ENCODE peak calls at places on chromosome 10, in six cellular contexts. K, J, O, E, W and R are unnamed samples.

GRCh38 chr10:112213836-112214235 is 30.3 kb upstream of the GPAM start:
- DNase-seq in K (no peak), J (no peak), O (no peak), E (no peak), W (no peak), R (no peak)

GRCh38 chr10:73898730-73899400 is 12.1 kb upstream of the PLAU start:
- DNase-seq in K (no peak), J (no peak), O (no peak), E (no peak), W (no peak), R (no peak)

GRCh38 chr10:122981066-122981464 is 864 bp downstream of the PSTK start:
- DNase-seq in K (no peak), J (no peak), O (no peak), E (peak; percentile 11), W (peak; percentile 62), R (no peak)

GRCh38 chr10:44958196-44958896 is 1.3 kb upstream of the RASSF4 start:
- DNase-seq in K (no peak), J (peak; percentile 28), O (no peak), E (no peak), W (no peak), R (no peak)

GRCh38 chr10:97796651-97797050 is 24.9 kb upstream of the SFRP5 start:
- DNase-seq in K (no peak), J (no peak), O (no peak), E (no peak), W (no peak), R (no peak)

GRCh38 chr10:90321132-90321816 is 536.6 kb downstream of the HTR7 start:
- DNase-seq in K (no peak), J (no peak), O (no peak), E (no peak), W (no peak), R (no peak)

GRCh38 chr10:77637986-77638765 is 568 bp upstream of the KCNMA1 start:
- DNase-seq in K (no peak), J (peak; percentile 75), O (no peak), E (no peak), W (no peak), R (no peak)

GRCh38 chr10:49747303-49747646 is 14.8 kb downstream of the OGDHL start:
- DNase-seq in K (no peak), J (no peak), O (no peak), E (no peak), W (no peak), R (no peak)

GRCh38 chr10:121570316-121570715 is 27.9 kb downstream of the FGFR2 start:
- DNase-seq in K (no peak), J (no peak), O (no peak), E (no peak), W (peak; percentile 13), R (no peak)

GRCh38 chr10:133056651-133057178 is 31.0 kb upstream of the ADGRA1 start:
- DNase-seq in K (no peak), J (no peak), O (no peak), E (no peak), W (no peak), R (no peak)

GRCh38 chr10:114437456-114438292 is 33.4 kb upstream of the AFAP1L2 start:
- DNase-seq in K (no peak), J (no peak), O (no peak), E (peak; percentile 32), W (peak; percentile 12), R (no peak)

DNA sequence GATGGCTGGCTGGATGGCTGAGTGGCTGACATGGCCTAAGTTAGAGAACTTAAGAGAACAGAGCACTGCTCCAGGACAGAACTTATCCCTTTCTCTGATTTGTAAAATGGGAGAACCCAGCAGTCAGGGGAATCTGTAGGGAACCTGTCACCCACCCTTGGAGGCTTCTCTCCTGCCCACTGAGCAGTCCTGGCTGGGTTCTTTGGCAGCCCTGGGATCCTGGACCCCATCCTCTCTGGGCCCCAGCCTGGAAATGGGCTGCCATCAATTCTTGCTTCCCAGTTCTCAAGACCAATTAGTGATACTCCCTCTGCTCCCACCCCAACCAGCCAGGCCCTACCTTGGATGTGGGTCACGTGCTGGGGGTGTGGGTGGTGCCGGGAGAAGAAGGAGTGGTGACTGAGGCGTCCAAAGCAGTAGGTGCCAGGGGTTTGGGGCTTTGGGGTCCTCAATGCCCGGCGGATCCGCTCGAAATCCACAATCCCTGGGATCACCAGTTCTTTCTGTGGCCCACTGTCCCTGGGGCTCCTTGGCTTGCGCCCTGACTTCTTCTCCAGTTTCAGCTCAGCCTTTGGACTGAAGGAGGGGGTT is 3.6 kb downstream of the TBATA start:
- DNase-seq in K (no peak), J (no peak), O (no peak), E (no peak), W (no peak), R (no peak)
- TF ChIP-seq POLR2A in K (no peak), J (no peak), O (no peak), E (no peak), W (no peak), R (no peak)

DNA sequence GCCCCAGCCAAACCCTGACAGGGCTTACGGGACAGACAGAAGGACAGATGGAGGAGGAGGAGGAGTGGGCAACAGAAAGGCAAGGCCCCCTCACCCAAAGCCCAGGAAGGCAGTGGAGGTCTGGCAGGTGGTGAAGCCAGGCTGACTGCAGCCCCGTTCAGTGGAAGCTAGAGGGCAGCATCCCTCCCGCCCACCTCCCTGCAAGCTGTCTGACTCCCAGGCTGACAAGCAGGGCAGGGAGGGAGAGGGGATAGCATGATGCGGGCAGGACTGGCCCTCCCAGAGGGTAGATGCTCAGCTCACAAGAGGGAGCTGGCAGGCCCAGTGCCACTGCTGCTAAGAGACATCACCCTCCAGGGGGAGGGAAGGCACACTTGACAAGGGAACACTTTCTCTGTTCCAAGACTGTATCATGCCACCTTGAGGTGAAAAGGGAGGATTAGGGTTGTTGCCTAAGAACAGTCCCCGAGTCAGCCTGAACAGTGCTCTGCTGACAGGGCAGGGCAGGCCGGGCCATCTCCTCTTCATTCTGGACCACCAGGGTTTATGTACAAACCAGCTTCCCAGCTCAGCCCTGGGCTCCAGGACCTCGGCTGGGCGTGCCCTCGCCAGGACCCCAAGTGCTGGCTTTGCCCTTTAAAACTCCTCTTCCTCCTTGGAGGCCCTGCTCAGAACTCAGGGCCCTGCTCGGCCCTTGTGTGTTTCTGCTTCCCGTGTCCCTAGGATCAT is 61.8 kb downstream of the RASGEF1A start:
- DNase-seq in K (peak; percentile 77), J (peak; percentile 74), O (peak; percentile 11), E (peak; percentile 66), W (peak; percentile 38), R (peak; percentile 67)
- TF ChIP-seq POLR2AphosphoS5 in K (no peak), J (no peak), O (no peak), E (no peak), W (no peak), R (no peak)

DNA sequence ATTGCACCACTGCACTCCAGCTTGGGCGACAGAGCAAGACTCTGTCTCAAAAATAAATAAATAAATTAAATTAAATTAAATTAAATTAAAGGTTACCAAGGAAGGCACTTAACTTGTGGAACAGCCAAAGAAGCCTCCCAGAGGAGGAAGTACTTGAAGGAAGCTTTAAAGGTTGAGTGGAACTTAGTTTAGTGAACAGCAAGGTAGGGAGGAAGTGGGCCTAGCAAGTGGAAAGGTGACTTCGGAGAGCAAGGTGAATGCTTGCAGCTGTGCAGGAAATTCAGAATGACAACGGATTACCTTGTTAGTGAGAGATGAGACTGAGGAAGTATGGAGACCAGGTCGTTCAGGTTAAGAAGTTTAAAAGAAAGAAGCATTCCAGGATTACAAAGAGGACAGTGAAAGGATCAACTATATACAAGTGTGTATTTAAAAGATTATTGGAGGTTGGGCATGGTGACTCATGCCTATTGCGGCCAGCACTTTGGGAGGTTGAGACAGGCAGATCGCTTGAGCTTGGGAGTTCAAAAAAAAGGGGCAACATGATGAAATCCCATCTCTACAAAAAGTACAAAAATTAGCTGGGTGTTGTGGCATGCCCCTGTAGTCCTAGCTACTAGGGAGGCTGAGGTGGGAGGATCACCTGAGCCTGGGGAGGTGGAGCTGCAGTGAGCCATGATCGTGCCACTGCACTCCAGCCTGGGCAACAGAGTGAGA is 12.8 kb upstream of the RPEL1 start:
- DNase-seq in K (no peak), J (no peak), O (no peak), E (no peak), W (peak; percentile 88), R (no peak)
- TF ChIP-seq TAF1 in K (no peak), J (no peak), O (no peak), E (no peak), W (no peak), R (no peak)

DNA sequence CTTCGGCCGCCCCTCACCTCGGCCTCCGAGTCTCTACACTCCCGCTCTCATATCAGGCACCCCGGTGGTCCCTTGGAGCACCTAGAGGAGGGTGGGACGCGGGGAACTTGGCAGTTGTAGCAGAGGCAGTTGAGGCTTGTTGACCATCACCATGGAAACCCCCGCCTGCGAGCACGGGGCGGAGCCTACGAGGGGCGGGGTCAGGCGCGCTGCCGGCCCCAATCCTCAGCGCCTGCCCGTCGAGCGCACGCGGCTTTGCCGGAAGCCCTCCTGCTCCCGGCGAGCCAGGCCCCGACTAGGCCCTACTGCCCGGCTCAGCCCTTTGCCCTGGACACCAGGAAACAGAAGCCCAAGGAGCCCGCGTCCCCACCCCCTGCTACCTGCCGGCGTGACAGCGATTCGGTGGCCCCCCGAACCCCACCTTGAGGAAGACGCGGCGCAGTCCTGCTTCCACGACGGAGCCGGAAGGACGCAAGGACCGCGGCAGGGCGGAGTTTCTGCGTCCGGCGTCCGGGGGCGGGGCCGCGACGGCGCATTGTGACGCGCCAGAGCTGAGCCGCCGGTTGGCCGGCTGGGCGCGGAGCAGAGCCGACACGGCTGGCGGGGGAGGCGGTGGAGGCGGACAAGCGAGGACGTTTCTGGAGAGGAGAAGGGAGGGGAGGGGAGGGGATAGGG is at the start of gene HNRNPF:
- DNase-seq in K (peak; percentile 80), J (peak; percentile 97), O (peak; percentile 77), E (peak; percentile 87), W (peak; percentile 87), R (peak; percentile 83)
- TF ChIP-seq POLR2A in K (peak; percentile 51), J (peak; percentile 88), O (peak; percentile 95), E (peak; percentile 97), W (no peak), R (peak; percentile 80)

DNA sequence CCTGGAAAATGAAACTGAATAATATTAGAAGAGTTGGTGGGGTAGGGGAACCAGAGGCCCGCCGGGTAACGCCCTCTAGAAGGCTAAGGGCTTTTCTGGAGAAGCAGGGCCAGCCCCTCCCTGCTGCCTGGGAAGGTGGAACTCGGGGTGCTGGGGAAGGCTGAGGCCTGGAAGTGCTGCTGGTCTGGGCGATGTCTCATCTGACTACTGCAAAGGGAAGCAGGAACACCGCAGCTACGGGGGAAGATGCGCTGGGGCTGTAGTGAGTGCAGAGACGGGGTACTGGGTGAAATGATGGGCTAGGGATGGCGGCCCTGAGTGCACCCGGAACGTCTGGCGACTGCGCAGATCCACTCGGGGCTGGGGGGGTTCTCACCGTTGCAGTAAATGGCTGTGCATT is 195.3 kb upstream of the ADARB2 start:
- DNase-seq in K (no peak), J (no peak), O (no peak), E (no peak), W (no peak), R (no peak)
- TF ChIP-seq POLR2AphosphoS5 in K (no peak), J (no peak), O (no peak), E (no peak), W (no peak), R (no peak)

DNA sequence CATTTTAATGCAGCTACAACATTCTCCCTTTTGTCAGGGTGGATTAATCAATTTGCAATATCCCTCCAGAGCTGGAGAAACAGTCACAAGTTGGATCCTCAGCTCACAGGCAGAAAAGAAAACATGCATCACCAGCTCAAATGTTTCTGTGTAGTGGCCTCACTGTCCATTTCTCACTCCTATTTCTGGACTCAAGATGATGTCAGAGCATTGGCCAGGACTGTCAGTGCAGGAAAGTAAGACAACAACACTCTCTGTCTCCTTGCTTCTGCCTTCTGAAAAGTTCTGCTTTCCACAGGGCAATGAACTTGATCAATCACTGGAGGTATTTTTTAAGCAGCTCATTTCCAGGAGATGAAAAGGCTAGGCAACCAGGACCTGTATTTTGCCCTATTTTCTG is 8.2 kb upstream of the SVIL start:
- DNase-seq in K (no peak), J (no peak), O (no peak), E (no peak), W (no peak), R (no peak)
- TF ChIP-seq TAF1 in K (no peak), J (no peak), O (no peak), E (no peak), W (no peak), R (no peak)